ENCODE peak calls at places on chromosomes 3 and 15, in eight cellular contexts. Y, T, S, U, R, C, N and M are unnamed samples.

GRCh38 chr15:47300035-47300434 is 417.3 kb upstream of the SEMA6D start:
- DNase-seq in C (no peak), S (no peak), R (no peak), T (no peak), U (no peak), Y (no peak), N (no peak), M (no peak)

GRCh38 chr15:64808785-64809453 is 16.5 kb downstream of the PIF1 start:
- DNase-seq in T (no peak), Y (no peak), R (no peak), U (no peak), N (no peak), S (no peak), C (no peak), M (no peak)

GRCh38 chr3:64381369-64381768 is 156.1 kb upstream of the PRICKLE2 start:
- DNase-seq in U (no peak), N (no peak), C (no peak), S (no peak), T (no peak), Y (no peak), R (no peak), M (no peak)

GRCh38 chr3:183148056-183148455 is 14.5 kb downstream of the LAMP3 start:
- DNase-seq in U (no peak), Y (peak), S (no peak), R (no peak), N (no peak), C (no peak), T (no peak), M (no peak)

GRCh38 chr3:49004352-49005297 is 2.6 kb upstream of the WDR6 start:
- DNase-seq in T (no peak), N (no peak), S (no peak), C (no peak), U (peak), R (peak), Y (no peak), M (no peak)

GRCh38 chr3:119305271-119305670 is 11.1 kb downstream of the ARHGAP31 start:
- DNase-seq in U (no peak), C (peak), T (no peak), N (no peak), R (no peak), S (no peak), Y (peak), M (no peak)

GRCh38 chr3:197019021-197019420 is 10.6 kb downstream of the MELTF start:
- DNase-seq in C (no peak), S (no peak), R (no peak), U (no peak), Y (no peak), N (no peak), T (no peak), M (no peak)

GRCh38 chr3:165839296-165840076 is 2.3 kb upstream of the BCHE start:
- DNase-seq in U (no peak), T (no peak), R (no peak), S (no peak), N (no peak), Y (peak), C (no peak), M (no peak)

GRCh38 chr3:48592519-48593087 is 2.5 kb downstream of the COL7A1 start:
- DNase-seq in R (no peak), N (no peak), C (no peak), Y (no peak), T (no peak), S (no peak), U (no peak), M (no peak)

GRCh38 chr3:18443670-18444596 is 18.8 kb upstream of the SATB1 start:
- DNase-seq in T (no peak), S (peak), N (no peak), U (peak), R (peak), Y (no peak), C (no peak), M (no peak)

GRCh38 chr3:65026151-65026550 is 338.4 kb upstream of the ADAMTS9 start:
- DNase-seq in N (no peak), S (no peak), Y (no peak), R (no peak), C (no peak), T (no peak), U (no peak), M (no peak)

GRCh38 chr3:149199474-149199873 is 22.2 kb downstream of the CP start:
- DNase-seq in C (no peak), R (no peak), U (no peak), Y (peak), S (no peak), N (no peak), T (no peak), M (no peak)

GRCh38 chr3:130081371-130081881 is at the start of gene ALG1L2:
- DNase-seq in R (no peak), C (no peak), S (no peak), U (no peak), T (no peak), N (no peak), Y (no peak), M (no peak)

GRCh38 chr15:39399600-39399999 is 181.3 kb upstream of the THBS1 start:
- DNase-seq in R (no peak), S (no peak), C (no peak), U (no peak), Y (no peak), T (no peak), N (no peak), M (no peak)

GRCh38 chr3:148820885-148821284 is 6.7 kb upstream of the CPB1 start:
- DNase-seq in C (no peak), R (no peak), N (no peak), S (no peak), T (no peak), U (no peak), Y (no peak), M (no peak)

GRCh38 chr3:155302476-155302875 is 9.0 kb upstream of the STRIT1 start:
- DNase-seq in S (no peak), C (no peak), U (no peak), T (peak), N (no peak), Y (peak), R (no peak), M (no peak)

GRCh38 chr3:172614340-172615274 is 91.4 kb upstream of the TNFSF10 start:
- DNase-seq in U (no peak), Y (no peak), T (no peak), C (no peak), S (no peak), R (no peak), N (no peak), M (no peak)

DNA sequence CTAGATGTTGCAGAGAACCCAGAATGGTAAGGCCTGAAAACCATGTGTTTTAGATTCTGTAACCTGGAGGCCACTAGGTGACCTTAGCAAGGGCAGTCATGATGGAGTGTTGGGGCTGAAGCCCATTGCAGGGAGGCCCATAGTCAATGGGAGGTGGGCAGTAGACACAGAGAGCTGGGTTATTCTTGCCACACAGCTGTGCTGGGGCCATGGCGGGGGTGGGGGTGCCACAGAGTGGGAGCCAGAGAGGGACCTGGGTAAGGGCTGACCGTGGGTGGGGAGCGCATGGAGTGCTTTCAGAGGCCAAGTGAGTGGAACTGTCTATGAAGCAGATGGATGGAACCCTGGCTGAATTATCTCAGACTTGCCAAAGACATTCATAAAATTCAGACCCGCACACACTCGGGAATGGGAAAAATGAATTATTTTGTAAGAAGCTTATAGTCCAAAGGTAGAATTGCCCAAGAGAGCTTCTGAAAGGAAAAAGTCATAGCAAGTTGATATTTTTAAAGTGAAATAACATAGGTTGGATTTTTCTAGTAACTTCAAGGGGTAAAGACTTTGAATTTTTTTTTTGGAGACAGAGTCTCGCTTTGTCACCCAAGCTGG is 53.9 kb downstream of the SMAD3 start:
- DNase-seq in N (no peak), C (no peak), R (no peak), T (no peak), S (no peak), U (no peak), Y (no peak), M (no peak)
- H3K27ac ChIP-seq in N (no peak), C (peak), R (peak), T (peak), S (no peak), U (peak), Y (peak), M (peak)

GRCh38 chr15:73941044-73941443 is 14.8 kb downstream of the LOXL1 start:
- DNase-seq in S (no peak), N (no peak), R (no peak), T (peak), Y (peak), C (no peak), U (no peak), M (peak)

GRCh38 chr15:73941871-73942635 is 15.8 kb downstream of the LOXL1 start:
- DNase-seq in C (no peak), Y (no peak), N (no peak), R (no peak), T (no peak), U (no peak), S (peak), M (no peak)

GRCh38 chr15:73941449-73941848 is 15.2 kb downstream of the LOXL1 start:
- DNase-seq in T (no peak), C (no peak), R (no peak), N (no peak), S (no peak), U (no peak), Y (no peak), M (no peak)

GRCh38 chr15:73944161-73945099 is 18.2 kb downstream of the LOXL1 start:
- DNase-seq in Y (no peak), U (no peak), C (no peak), T (no peak), R (no peak), N (peak), S (no peak), M (no peak)

DNA sequence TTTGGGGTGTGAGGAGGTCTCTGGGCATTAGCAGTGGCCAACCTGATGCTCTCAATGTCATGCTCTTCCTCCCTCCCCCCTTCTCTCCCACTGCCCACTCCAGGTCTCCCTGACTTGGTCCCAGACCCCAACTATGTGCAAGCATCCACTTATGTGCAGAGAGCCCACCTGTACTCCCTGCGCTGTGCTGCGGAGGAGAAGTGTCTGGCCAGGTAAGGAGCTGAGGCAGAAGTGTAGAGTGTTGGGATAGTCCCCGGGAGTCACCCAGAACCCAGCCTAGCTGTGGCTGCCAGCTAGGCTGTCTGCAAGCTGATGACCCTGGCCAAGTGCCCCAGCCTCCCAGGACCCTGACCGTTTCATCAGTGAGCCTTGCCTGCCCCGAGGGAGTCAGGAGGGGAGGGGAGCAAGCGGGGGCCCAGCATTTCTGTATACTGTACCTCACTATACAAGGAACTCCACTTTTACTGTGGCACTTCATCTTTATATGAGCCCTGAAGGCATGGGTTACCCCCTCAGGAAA is 16.5 kb downstream of the LOXL1 start:
- DNase-seq in U (no peak), C (no peak), R (no peak), T (no peak), N (no peak), Y (no peak), S (no peak), M (no peak)
- H3K27ac ChIP-seq in U (no peak), C (no peak), R (no peak), T (no peak), N (no peak), Y (no peak), S (no peak), M (peak)

GRCh38 chr15:90412356-90413194 is 24.5 kb downstream of the IQGAP1 start:
- DNase-seq in T (peak), U (peak), S (no peak), Y (peak), R (peak), N (no peak), C (peak), M (no peak)
- H3K27ac ChIP-seq in T (peak), U (peak), S (no peak), Y (peak), R (peak), N (no peak), C (no peak), M (peak)

GRCh38 chr15:76100361-76100760 is 40.6 kb downstream of the TMEM266 start:
- DNase-seq in R (no peak), T (no peak), U (no peak), Y (no peak), S (no peak), C (no peak), N (no peak), M (no peak)
- H3K27ac ChIP-seq in R (no peak), T (no peak), U (no peak), Y (no peak), S (no peak), C (no peak), N (no peak), M (no peak)

DNA sequence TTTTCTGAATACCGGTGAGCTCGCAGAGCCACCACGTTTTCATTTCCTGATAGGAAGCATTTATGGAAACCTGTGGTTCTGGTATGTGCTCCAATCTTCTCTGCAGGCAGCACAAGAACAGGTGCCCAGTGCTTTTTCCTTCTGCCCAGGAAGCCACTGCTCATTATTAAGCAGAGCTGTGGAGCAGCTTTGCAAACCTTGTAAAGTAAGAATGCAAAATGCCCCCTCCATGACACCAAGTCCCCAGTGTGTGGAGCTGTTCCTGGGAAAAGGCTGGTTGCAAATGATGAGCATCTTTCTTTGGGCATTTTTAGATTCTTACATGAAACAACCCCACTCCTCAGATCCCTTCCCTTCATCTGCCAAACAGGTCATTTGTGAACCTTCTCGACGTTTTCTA is 65.7 kb upstream of the MRPL3 start:
- DNase-seq in T (no peak), N (no peak), Y (no peak), C (no peak), S (no peak), U (no peak), R (no peak), M (no peak)
- H3K27ac ChIP-seq in T (no peak), N (no peak), Y (no peak), C (no peak), S (no peak), U (no peak), R (no peak), M (no peak)

GRCh38 chr15:99257107-99257750 is 5.9 kb downstream of the LRRC28 start:
- DNase-seq in S (no peak), R (no peak), Y (no peak), C (no peak), U (no peak), N (no peak), T (no peak), M (no peak)
- H3K27ac ChIP-seq in S (no peak), R (no peak), Y (no peak), C (no peak), U (no peak), N (no peak), T (no peak), M (no peak)

GRCh38 chr3:192494176-192494575 is 233.2 kb downstream of the FGF12 start:
- DNase-seq in R (no peak), Y (no peak), C (no peak), S (no peak), U (no peak), T (no peak), N (no peak), M (no peak)
- H3K27ac ChIP-seq in R (no peak), Y (no peak), C (no peak), S (no peak), U (no peak), T (no peak), N (no peak), M (no peak)

GRCh38 chr15:68701886-68702285 is 118.8 kb downstream of the ANP32A start:
- DNase-seq in U (no peak), Y (no peak), C (no peak), S (no peak), N (no peak), R (no peak), T (no peak), M (no peak)

GRCh38 chr15:68698708-68699107 is 119.9 kb downstream of the CORO2B start:
- DNase-seq in Y (no peak), C (no peak), T (no peak), U (no peak), N (no peak), R (no peak), S (no peak), M (no peak)

GRCh38 chr15:68699881-68700394 is 120.8 kb downstream of the ANP32A start:
- DNase-seq in R (no peak), N (no peak), T (no peak), U (no peak), C (no peak), Y (no peak), S (no peak), M (no peak)

GRCh38 chr15:68699124-68699880 is 120.5 kb downstream of the CORO2B start:
- DNase-seq in R (no peak), U (no peak), C (no peak), T (no peak), N (no peak), Y (no peak), S (no peak), M (no peak)

DNA sequence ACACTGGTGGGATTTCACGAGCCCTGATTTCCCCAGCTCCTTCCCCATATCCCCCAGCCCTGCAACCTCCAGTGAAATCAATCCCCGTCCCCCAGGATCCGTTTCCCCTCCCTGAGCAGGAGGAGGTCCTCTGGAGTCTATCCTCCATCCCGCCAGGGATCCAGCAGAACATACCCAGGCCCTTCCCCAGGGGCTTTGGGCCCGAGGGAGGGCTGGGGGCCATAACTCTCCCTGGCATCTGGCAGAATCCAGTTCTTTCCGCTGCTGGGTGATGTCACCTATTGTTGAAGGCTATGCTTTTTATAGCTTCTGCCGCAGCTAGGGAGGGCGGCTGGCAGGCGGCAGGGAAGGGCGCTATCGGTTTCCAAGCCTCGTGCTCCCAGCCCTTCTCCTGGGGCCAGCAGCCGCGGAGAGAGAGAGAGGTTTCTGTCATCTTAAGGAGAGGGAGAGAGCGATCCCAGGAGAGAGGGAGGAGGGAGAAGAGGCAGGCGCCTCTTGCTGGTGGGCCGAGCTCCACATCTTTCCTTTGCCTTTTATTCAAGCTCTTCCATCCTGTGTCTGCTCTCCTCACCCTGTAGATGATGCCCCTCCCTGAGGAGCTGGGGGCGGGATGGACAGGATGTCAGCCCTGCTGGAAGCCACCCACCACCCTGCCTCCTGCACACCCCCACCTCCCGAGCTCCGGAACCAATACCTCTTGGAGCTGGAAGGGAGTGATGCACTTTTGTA is 120.1 kb downstream of the ANP32A start:
- DNase-seq in R (peak), N (no peak), C (no peak), T (no peak), U (peak), Y (peak), S (no peak), M (no peak)
- H3K27ac ChIP-seq in R (no peak), N (no peak), C (no peak), T (no peak), U (peak), Y (peak), S (no peak), M (peak)

GRCh38 chr15:68610825-68611224 is 32.0 kb downstream of the CORO2B start:
- DNase-seq in Y (no peak), S (no peak), U (no peak), R (no peak), N (no peak), C (no peak), T (no peak), M (no peak)

GRCh38 chr15:68615301-68615700 is 36.5 kb downstream of the CORO2B start:
- DNase-seq in R (no peak), U (no peak), T (no peak), C (no peak), S (no peak), Y (no peak), N (no peak), M (no peak)

GRCh38 chr15:68612533-68612932 is 33.7 kb downstream of the CORO2B start:
- DNase-seq in U (no peak), C (no peak), N (no peak), T (no peak), S (no peak), R (no peak), Y (no peak), M (no peak)

GRCh38 chr15:68614621-68615035 is 35.8 kb downstream of the CORO2B start:
- DNase-seq in C (no peak), S (no peak), Y (no peak), N (peak), U (no peak), T (no peak), R (no peak), M (no peak)

GRCh38 chr15:68612979-68613740 is 34.4 kb downstream of the CORO2B start:
- DNase-seq in R (no peak), Y (no peak), U (no peak), S (no peak), T (peak), C (no peak), N (no peak), M (no peak)
- H3K27ac ChIP-seq in R (no peak), Y (no peak), U (no peak), S (no peak), T (no peak), C (peak), N (no peak), M (no peak)